ENCODE peak calls at places on chromosomes 12 and 14, in five cellular contexts. F is stomach, C is fibroblast of lung, H is Karpas-422, K is neural progenitor cell. Z is an unnamed sample. For H3K36me3, the result is how much of the 10 kb centered on the place peaks cover.

GRCh38 chr14:52111583-52111982 is 42.7 kb upstream of the NID2 start:
- DNase-seq in C (peak), K (no peak), F (no peak), H (no peak), Z (no peak)

GRCh38 chr14:92584856-92585255 is 71.3 kb downstream of the RIN3 start:
- DNase-seq in K (no peak), C (peak), F (no peak), H (no peak), Z (no peak)

GRCh38 chr14:97010491-97011160 is 213.4 kb downstream of the VRK1 start:
- DNase-seq in H (peak), C (no peak), F (no peak), K (no peak), Z (no peak)

GRCh38 chr14:23704890-23705289 is 68.7 kb downstream of the DHRS2 start:
- DNase-seq in K (peak), F (no peak), C (no peak), H (peak), Z (no peak)

GRCh38 chr12:51419473-51420228 is 5.0 kb upstream of the SLC4A8 start:
- DNase-seq in H (no peak), F (no peak), K (peak), C (no peak), Z (no peak)

GRCh38 chr12:91094957-91095356 is 16.3 kb downstream of the LUM start:
- DNase-seq in C (no peak), H (no peak), F (no peak), K (no peak), Z (no peak)

GRCh38 chr14:23089498-23090253 is 5.3 kb downstream of the ACIN1 start:
- DNase-seq in F (no peak), C (no peak), K (no peak), H (no peak), Z (no peak)

GRCh38 chr12:96434107-96434506 is 33.9 kb upstream of the CDK17 start:
- DNase-seq in H (no peak), C (peak), F (no peak), K (no peak), Z (no peak)

GRCh38 chr12:67671419-67671818 is 22.9 kb downstream of the DYRK2 start:
- DNase-seq in H (no peak), C (no peak), F (no peak), K (no peak), Z (no peak)

GRCh38 chr12:72075891-72076557 is 137.4 kb downstream of the TPH2 start:
- DNase-seq in F (no peak), K (no peak), H (no peak), C (no peak), Z (no peak)

GRCh38 chr12:29316772-29317171 is 64.2 kb downstream of the ERGIC2 start:
- DNase-seq in F (no peak), H (no peak), C (no peak), K (peak), Z (no peak)

GRCh38 chr12:27279836-27280235 is 35.8 kb downstream of the STK38L start:
- DNase-seq in K (no peak), F (no peak), H (no peak), C (no peak), Z (no peak)

GRCh38 chr14:63268746-63269145 is 50.0 kb downstream of the GPHB5 start:
- DNase-seq in F (no peak), C (no peak), H (no peak), K (no peak), Z (no peak)

DNA sequence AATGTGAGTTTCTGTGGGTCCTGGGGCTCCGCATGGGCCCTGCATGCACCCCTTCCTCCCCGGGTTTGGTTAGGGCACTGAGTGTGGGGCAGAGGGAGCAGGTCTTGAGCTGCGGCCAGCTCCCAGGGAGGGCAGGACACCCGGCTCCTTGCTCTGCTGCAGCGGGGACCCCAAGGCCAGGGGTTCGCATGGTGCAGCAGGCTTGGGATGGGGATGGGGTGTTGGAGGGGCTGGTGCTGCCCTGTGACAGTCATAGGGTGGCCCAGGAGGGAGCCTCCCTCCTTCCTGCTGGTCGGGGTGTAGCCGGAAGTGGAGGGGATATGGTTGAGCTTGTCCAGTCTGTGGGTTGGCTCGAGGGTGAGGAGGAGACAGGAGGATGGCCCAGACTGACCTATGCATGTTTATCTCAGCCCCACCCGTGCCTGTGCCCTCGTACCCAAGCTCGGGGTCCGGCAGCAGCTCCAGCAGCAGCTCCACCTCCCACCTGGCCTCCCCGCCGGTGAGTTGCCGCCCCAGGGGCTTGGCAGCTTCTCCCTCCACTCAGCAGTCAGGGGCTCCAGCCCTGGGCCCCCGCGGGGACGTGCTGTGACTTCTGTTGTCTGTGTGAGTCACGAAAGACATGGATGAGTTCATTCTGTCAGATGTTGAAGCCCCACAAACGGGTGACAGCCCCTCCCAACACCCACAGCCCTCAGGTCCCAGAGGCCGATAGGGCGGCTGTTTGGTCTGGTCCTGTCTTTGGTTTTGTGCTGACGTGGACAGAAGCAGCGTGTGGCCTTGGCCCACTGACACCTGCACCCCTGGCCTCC is 16.1 kb downstream of the ULK1 start:
- DNase-seq in H (no peak), K (no peak), F (no peak), C (no peak), Z (no peak)
- H3K36me3 ChIP-seq in H (under half), K (under half), F (half or more), C (under half), Z (under half)

GRCh38 chr12:109222496-109222895 is 86.6 kb downstream of the FOXN4 start:
- DNase-seq in C (no peak), K (no peak), H (no peak), F (no peak), Z (no peak)

GRCh38 chr12:109223868-109224267 is 85.2 kb downstream of the FOXN4 start:
- DNase-seq in H (no peak), F (no peak), C (no peak), K (no peak), Z (no peak)

GRCh38 chr12:109221277-109221931 is 87.7 kb downstream of the FOXN4 start:
- DNase-seq in H (no peak), C (no peak), F (no peak), K (no peak), Z (no peak)

GRCh38 chr12:109223211-109223610 is 85.9 kb downstream of the FOXN4 start:
- DNase-seq in K (no peak), H (no peak), C (no peak), F (no peak), Z (no peak)

DNA sequence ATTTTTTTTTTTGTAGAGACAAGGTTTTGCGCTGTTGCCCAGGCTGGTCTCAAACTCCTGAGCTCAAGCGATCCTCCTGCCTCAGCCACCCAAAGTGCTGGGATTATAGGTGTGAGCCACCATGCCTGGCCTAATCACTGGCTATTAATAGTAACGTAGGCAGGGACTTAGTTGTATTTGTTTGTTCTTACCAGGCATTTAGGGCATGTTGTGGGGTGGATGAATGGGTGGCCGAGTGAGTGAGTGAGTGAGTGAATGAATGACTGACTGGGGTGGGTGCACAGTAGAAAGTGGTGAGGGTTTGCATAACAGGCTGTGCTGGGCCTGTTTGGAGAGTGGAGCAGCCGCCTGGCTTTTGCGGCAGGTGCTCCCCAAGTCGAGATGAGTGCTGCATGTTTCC is 87.0 kb downstream of the FOXN4 start:
- DNase-seq in C (no peak), K (no peak), H (no peak), F (no peak), Z (no peak)
- H3K36me3 ChIP-seq in C (under half), K (under half), H (under half), F (half or more), Z (under half)

GRCh38 chr12:116969615-116970575 is 59.1 kb downstream of the FBXW8 start:
- DNase-seq in H (no peak), K (peak), F (no peak), C (peak), Z (no peak)

GRCh38 chr12:116964740-116965090 is 54.0 kb downstream of the FBXW8 start:
- DNase-seq in K (no peak), C (no peak), F (no peak), H (no peak), Z (no peak)

GRCh38 chr12:116971222-116971621 is 60.5 kb downstream of the FBXW8 start:
- DNase-seq in C (no peak), K (no peak), F (no peak), H (peak), Z (no peak)

GRCh38 chr12:116964004-116964739 is 53.4 kb downstream of the FBXW8 start:
- DNase-seq in H (no peak), C (no peak), K (no peak), F (no peak), Z (no peak)

GRCh38 chr12:116968986-116969385 is 58.2 kb downstream of the FBXW8 start:
- DNase-seq in H (peak), F (no peak), C (no peak), K (no peak), Z (no peak)
- H3K36me3 ChIP-seq in H (under half), F (under half), C (under half), K (under half), Z (under half)

GRCh38 chr12:59344224-59344623 is 251.6 kb upstream of the SLC16A7 start:
- DNase-seq in C (no peak), K (no peak), H (no peak), F (no peak), Z (no peak)

GRCh38 chr12:59345406-59345805 is 250.4 kb upstream of the SLC16A7 start:
- DNase-seq in F (no peak), K (no peak), C (no peak), H (no peak), Z (no peak)
- H3K36me3 ChIP-seq in F (under half), K (under half), C (under half), H (under half), Z (under half)

GRCh38 chr12:121827351-121828099 is 23.7 kb downstream of the SETD1B start:
- DNase-seq in K (no peak), H (no peak), F (no peak), C (no peak), Z (no peak)

GRCh38 chr12:121823101-121823726 is 19.4 kb downstream of the SETD1B start:
- DNase-seq in C (no peak), F (no peak), H (no peak), K (no peak), Z (no peak)

GRCh38 chr12:121823727-121824115 is 19.9 kb downstream of the SETD1B start:
- DNase-seq in C (no peak), F (no peak), H (no peak), K (no peak), Z (no peak)

GRCh38 chr12:121826318-121826954 is 22.6 kb downstream of the SETD1B start:
- DNase-seq in F (no peak), C (no peak), H (no peak), K (no peak), Z (no peak)

DNA sequence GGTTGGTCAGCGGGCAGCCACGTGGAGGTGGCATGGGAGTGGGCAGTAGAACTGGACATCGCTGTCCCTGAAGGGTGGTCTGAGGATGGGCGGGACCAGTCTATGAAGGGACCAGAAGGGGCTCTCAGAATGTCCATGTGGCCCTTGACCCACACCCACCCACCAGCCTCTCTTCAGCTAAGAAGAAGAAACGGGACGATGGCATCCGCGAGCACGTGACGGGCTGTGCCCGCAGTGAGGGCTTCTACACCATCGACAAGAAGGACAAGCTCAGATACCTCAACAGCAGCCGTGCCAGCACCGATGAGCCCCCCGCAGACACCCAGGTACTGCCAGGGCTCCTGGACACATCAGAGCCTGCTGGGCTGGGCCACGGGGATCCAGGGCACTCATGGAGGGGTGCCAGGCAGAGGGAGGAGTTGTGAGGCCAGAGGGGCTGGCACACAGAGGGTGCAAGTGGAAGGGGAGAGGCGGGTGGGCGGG is 21.3 kb downstream of the SETD1B start:
- DNase-seq in F (no peak), C (no peak), K (no peak), H (no peak), Z (no peak)
- H3K36me3 ChIP-seq in F (half or more), C (half or more), K (under half), H (under half), Z (under half)

GRCh38 chr12:920676-921075 is 28.8 kb downstream of the RAD52 start:
- DNase-seq in F (no peak), C (no peak), K (no peak), H (no peak), Z (no peak)

GRCh38 chr12:915090-915489 is 34.4 kb downstream of the RAD52 start:
- DNase-seq in C (no peak), F (no peak), K (no peak), H (no peak), Z (no peak)

GRCh38 chr12:916240-916639 is 33.3 kb downstream of the RAD52 start:
- DNase-seq in F (no peak), K (no peak), H (no peak), C (no peak), Z (no peak)

GRCh38 chr12:913919-914718 is 35.4 kb downstream of the RAD52 start:
- DNase-seq in F (no peak), C (peak), H (no peak), K (no peak), Z (no peak)

GRCh38 chr12:916712-917445 is 32.6 kb downstream of the RAD52 start:
- DNase-seq in H (no peak), K (no peak), C (no peak), F (no peak), Z (no peak)
- H3K36me3 ChIP-seq in H (under half), K (under half), C (under half), F (half or more), Z (under half)

DNA sequence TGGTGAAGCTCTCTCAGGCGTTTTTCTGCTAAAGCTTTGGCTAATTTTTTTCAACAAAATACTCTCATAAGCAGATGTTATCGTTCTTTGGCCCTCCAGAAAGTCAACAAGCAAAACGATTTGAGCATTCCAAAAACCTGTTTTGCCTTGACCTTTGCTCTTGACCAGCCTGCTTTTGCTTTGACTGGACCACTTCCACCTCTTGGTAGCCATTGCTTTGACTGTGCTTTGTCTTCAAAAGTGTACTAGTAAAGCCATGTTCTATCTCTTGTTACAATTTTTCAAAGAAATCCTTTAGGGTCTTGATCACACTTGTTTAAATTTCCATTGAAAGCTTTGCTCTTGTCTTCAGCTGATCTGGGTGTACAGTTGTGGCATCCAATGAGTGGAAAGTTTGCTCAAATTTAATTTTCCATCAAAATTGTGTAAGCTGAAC is 10.7 kb upstream of the ARID4A start:
- DNase-seq in K (no peak), F (no peak), C (no peak), H (no peak), Z (no peak)
- H3K36me3 ChIP-seq in K (under half), F (half or more), C (under half), H (half or more), Z (under half)

GRCh38 chr14:75165586-75166391 is 10.6 kb downstream of the TMED10 start:
- DNase-seq in H (no peak), F (no peak), C (peak), K (no peak), Z (no peak)
- H3K36me3 ChIP-seq in H (under half), F (under half), C (under half), K (under half), Z (under half)

DNA sequence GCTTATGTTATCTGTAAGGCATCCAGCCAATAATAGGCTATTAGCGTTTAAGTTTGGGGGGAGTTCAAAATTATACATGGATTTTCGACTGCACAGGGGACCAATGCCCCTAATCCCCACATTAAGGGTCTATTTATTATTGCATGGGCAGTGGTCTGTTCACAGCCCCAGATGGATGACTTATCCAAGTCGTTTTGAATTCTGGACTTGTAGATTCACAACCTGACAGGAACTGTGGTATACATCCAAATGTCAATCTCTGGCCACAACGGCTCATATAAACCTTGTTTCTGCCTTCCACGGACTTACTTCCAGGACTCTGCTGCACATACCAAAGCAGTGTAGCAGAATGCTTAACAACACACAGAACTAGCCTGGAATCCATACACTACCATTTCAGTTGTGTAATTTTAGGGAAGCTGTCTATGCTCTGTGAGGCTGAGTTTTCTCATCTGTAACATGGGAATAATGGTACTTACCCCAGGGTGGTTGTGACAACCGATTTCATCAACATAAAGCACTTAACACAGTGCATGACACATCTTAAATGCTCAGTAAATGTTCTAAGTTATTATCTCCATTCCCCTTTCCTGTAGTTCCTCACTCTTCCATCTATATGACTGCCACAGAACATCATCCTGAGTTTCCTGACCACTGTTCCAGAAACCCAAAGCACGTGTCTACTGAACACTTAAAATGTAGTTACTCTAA is 3.7 kb downstream of the DDX24 start:
- DNase-seq in H (no peak), F (no peak), C (no peak), K (no peak), Z (no peak)
- H3K36me3 ChIP-seq in H (half or more), F (under half), C (under half), K (under half), Z (under half)

Z was measured in breast epithelium.